ENCODE peak calls at places on chromosomes 13 and 19, in ten cellular contexts. X, V, D, M, Z, W, L, F, N and T are unnamed samples.

GRCh38 chr19:12668346-12668745 is 1.7 kb downstream of the WDR83 start:
- DNase-seq in M (no peak), Z (no peak), W (no peak), V (no peak), L (no peak), X (no peak), N (no peak), D (no peak), F (no peak), T (no peak)

GRCh38 chr13:97938701-97939475 is 14.6 kb upstream of the IPO5 start:
- DNase-seq in N (no peak), X (no peak), V (no peak), M (no peak), D (no peak), L (no peak), F (no peak), Z (no peak), W (no peak), T (no peak)

GRCh38 chr19:41940443-41941409 is 12.5 kb upstream of the ERFL start:
- DNase-seq in D (no peak), V (peak; percentile 69), N (no peak), W (no peak), L (no peak), M (no peak), X (no peak), F (no peak), Z (no peak), T (no peak)

GRCh38 chr19:4066176-4066606 is 508 bp downstream of the ZBTB7A start:
- DNase-seq in D (no peak), N (no peak), V (no peak), L (no peak), F (peak; percentile 52), X (peak; percentile 63), Z (no peak), W (peak; percentile 25), M (no peak), T (no peak)

GRCh38 chr13:40874138-40874776 is 84.8 kb downstream of the SLC25A15 start:
- DNase-seq in M (no peak), V (no peak), F (no peak), W (no peak), X (no peak), L (no peak), Z (no peak), D (peak; percentile 4), N (no peak), T (no peak)

GRCh38 chr19:40461669-40462221 is 3.8 kb downstream of the BLVRB start:
- DNase-seq in D (no peak), W (no peak), Z (no peak), M (no peak), F (no peak), N (no peak), X (peak; percentile 50), L (no peak), V (no peak), T (no peak)

GRCh38 chr13:74629985-74630384 is 495.8 kb upstream of the KLF12 start:
- DNase-seq in Z (no peak), V (no peak), N (no peak), L (no peak), D (no peak), X (no peak), W (no peak), M (no peak), F (no peak), T (no peak)

GRCh38 chr19:52007436-52007804 is 591 bp downstream of the ZNF615 start:
- DNase-seq in N (no peak), W (no peak), X (no peak), V (peak; percentile 38), F (no peak), D (no peak), M (no peak), L (no peak), Z (no peak), T (no peak)

GRCh38 chr19:10604460-10604980 is 17.4 kb upstream of the AP1M2 start:
- DNase-seq in F (no peak), Z (no peak), W (no peak), M (no peak), X (peak; percentile 31), D (peak; percentile 57), N (no peak), L (no peak), V (peak; percentile 20), T (no peak)

GRCh38 chr19:21117041-21117907 is 24.6 kb upstream of the ZNF431 start:
- DNase-seq in X (no peak), L (no peak), W (no peak), M (no peak), D (no peak), Z (no peak), F (no peak), V (no peak), N (no peak), T (no peak)

GRCh38 chr19:53196777-53197396 is 3.7 kb upstream of the ZNF665 start:
- DNase-seq in X (peak; percentile 99), L (peak; percentile 98), F (peak; percentile 96), V (peak; percentile 99), N (peak; percentile 95), W (peak; percentile 99), D (peak; percentile 95), M (peak; percentile 93), Z (peak; percentile 33), T (peak; percentile 98)

GRCh38 chr13:42798118-42798517 is 16.7 kb downstream of the FAM216B start:
- DNase-seq in F (no peak), D (no peak), N (no peak), M (no peak), Z (no peak), V (no peak), W (no peak), X (no peak), L (no peak), T (no peak)

GRCh38 chr19:42831221-42832019 is 48.1 kb downstream of the PSG1 start:
- DNase-seq in X (no peak), V (no peak), F (no peak), W (no peak), M (no peak), N (no peak), L (no peak), Z (peak; percentile 28), D (no peak), T (no peak)

GRCh38 chr13:35988648-35989081 is 142.5 kb downstream of the DCLK1 start:
- DNase-seq in N (no peak), W (no peak), L (no peak), F (no peak), V (no peak), X (no peak), Z (no peak), M (no peak), D (no peak), T (no peak)

GRCh38 chr13:112877496-112877895 is 91.5 kb upstream of the MCF2L start:
- DNase-seq in Z (no peak), M (no peak), X (peak; percentile 9), V (no peak), W (no peak), N (no peak), D (no peak), L (no peak), F (no peak), T (no peak)

GRCh38 chr13:41361501-41361900 is 50.4 kb downstream of the NAA16 start:
- DNase-seq in M (no peak), V (no peak), Z (no peak), F (no peak), N (no peak), W (no peak), D (peak; percentile 27), X (no peak), L (no peak), T (no peak)

GRCh38 chr13:44972956-44973581 is 16.2 kb downstream of the NUFIP1 start:
- DNase-seq in M (no peak), Z (peak; percentile 18), W (no peak), L (no peak), D (peak; percentile 63), V (peak; percentile 34), F (no peak), N (no peak), X (no peak), T (no peak)

GRCh38 chr19:17331254-17331558 is 3.4 kb downstream of the ANO8 start:
- DNase-seq in W (no peak), V (no peak), M (no peak), D (no peak), N (no peak), L (no peak), Z (no peak), F (no peak), X (no peak), T (no peak)

GRCh38 chr19:4831351-4832340 is at the start of gene TICAM1:
- DNase-seq in D (peak; percentile 72), L (peak; percentile 70), Z (no peak), M (peak; percentile 52), W (peak; percentile 51), F (peak; percentile 72), X (peak; percentile 83), N (peak; percentile 61), V (peak; percentile 88), T (peak; percentile 82)

GRCh38 chr19:5880604-5881078 is 10.3 kb upstream of the FUT5 start:
- DNase-seq in X (peak; percentile 78), V (no peak), M (no peak), F (no peak), D (no peak), W (no peak), N (no peak), Z (no peak), L (no peak), T (peak; percentile 80)

GRCh38 chr13:102591988-102592781 is 4.6 kb upstream of the TPP2 start:
- DNase-seq in W (peak; percentile 57), F (peak; percentile 60), Z (peak; percentile 45), M (peak; percentile 20), V (peak; percentile 69), L (peak; percentile 73), D (peak; percentile 82), N (peak; percentile 72), X (peak; percentile 72), T (peak; percentile 75)

GRCh38 chr19:5339950-5340636 is 519 bp downstream of the PTPRS start:
- DNase-seq in N (no peak), V (peak; percentile 87), M (no peak), L (no peak), F (no peak), X (no peak), Z (no peak), D (peak; percentile 24), W (no peak), T (no peak)

GRCh38 chr13:67351915-67352314 is 121.8 kb upstream of the PCDH9 start:
- DNase-seq in M (no peak), F (no peak), D (no peak), W (no peak), N (no peak), L (no peak), V (no peak), X (no peak), Z (no peak), T (no peak)

GRCh38 chr13:42055500-42056085 is 7.1 kb downstream of the DGKH start:
- DNase-seq in V (no peak), F (no peak), D (no peak), W (no peak), M (no peak), X (no peak), L (no peak), Z (no peak), N (no peak), T (no peak)

GRCh38 chr19:36807029-36807428 is 31.2 kb downstream of the ZNF790 start:
- DNase-seq in F (no peak), W (no peak), Z (no peak), V (no peak), D (no peak), L (no peak), M (no peak), X (no peak), N (no peak), T (no peak)

GRCh38 chr19:21569497-21569870 is 64.1 kb downstream of the ZNF429 start:
- DNase-seq in D (no peak), Z (no peak), N (peak; percentile 68), V (no peak), F (peak; percentile 45), X (peak; percentile 54), L (no peak), M (no peak), W (peak; percentile 23), T (peak; percentile 70)

GRCh38 chr19:14115761-14116160 is 1.8 kb downstream of the PRKACA start:
- DNase-seq in N (no peak), D (no peak), W (no peak), V (no peak), M (no peak), Z (no peak), X (no peak), L (no peak), F (no peak), T (no peak)

GRCh38 chr19:4233282-4233853 is 4.0 kb downstream of the EBI3 start:
- DNase-seq in L (peak; percentile 42), D (peak; percentile 55), Z (peak; percentile 48), F (peak; percentile 62), M (no peak), X (peak; percentile 36), V (peak; percentile 84), W (peak; percentile 49), N (peak; percentile 58), T (peak; percentile 21)